ENCODE peak calls at places on chromosomes 4 and X, in five cellular contexts. G is mucosa of descending colon, D is NB4, J is dorsolateral prefrontal cortex, E is WTC11. N is an unnamed sample.

GRCh38 chrX:65706041-65706828 is 38.8 kb downstream of the MSN start:
- DNase-seq in G (no peak), D (peak), E (no peak), J (no peak), N (no peak)

GRCh38 chr4:82865592-82865991 is 25.4 kb downstream of the SEC31A start:
- DNase-seq in G (no peak), D (peak), E (no peak), J (no peak), N (no peak)

GRCh38 chrX:19579485-19579884 is 64.2 kb upstream of the MAP3K15 start:
- DNase-seq in E (no peak), D (no peak), J (no peak), G (no peak), N (no peak)

GRCh38 chr4:127634181-127634580 is 1.4 kb downstream of the INTU start:
- DNase-seq in D (no peak), J (no peak), E (no peak), G (no peak), N (no peak)

GRCh38 chr4:94455081-94455480 is 3.3 kb downstream of the PDLIM5 start:
- DNase-seq in G (peak), E (no peak), D (no peak), J (no peak), N (no peak)

GRCh38 chr4:98260047-98260578 is 1.1 kb upstream of the RAP1GDS1 start:
- DNase-seq in D (no peak), J (peak), G (peak), E (peak), N (peak)

GRCh38 chr4:183517781-183518180 is 12.9 kb downstream of the ING2 start:
- DNase-seq in E (no peak), D (no peak), G (no peak), J (no peak), N (no peak)

GRCh38 chr4:14269824-14270223 is 642.3 kb upstream of the BOD1L1 start:
- DNase-seq in D (peak), E (no peak), G (no peak), J (no peak), N (no peak)

GRCh38 chr4:163048447-163048846 is 118.2 kb downstream of the NAF1 start:
- DNase-seq in J (no peak), D (peak), G (no peak), E (peak), N (peak)

GRCh38 chrX:2629316-2630168 is 61.6 kb upstream of the CD99 start:
- DNase-seq in G (no peak), E (no peak), J (no peak), D (no peak), N (no peak)

GRCh38 chrX:12949927-12950656 is 24.8 kb upstream of the TMSB4X start:
- DNase-seq in G (peak), J (peak), D (peak), E (no peak), N (no peak)

GRCh38 chrX:17377795-17378194 is 2.8 kb downstream of the NHS start:
- DNase-seq in D (no peak), E (no peak), G (no peak), J (no peak), N (no peak)

GRCh38 chr4:181688886-181689285 is 554.3 kb upstream of the TENM3 start:
- DNase-seq in E (no peak), D (no peak), J (no peak), G (no peak), N (no peak)

GRCh38 chr4:100306018-100306417 is 115.8 kb upstream of the DDIT4L start:
- DNase-seq in J (no peak), G (no peak), D (no peak), E (no peak), N (no peak)

GRCh38 chr4:10139518-10139917 is 22.9 kb upstream of the WDR1 start:
- DNase-seq in E (no peak), D (no peak), J (no peak), G (no peak), N (no peak)

GRCh38 chr4:24470681-24471622 is 113.4 kb downstream of the DHX15 start:
- DNase-seq in E (peak), J (peak), G (peak), D (peak), N (peak)

GRCh38 chrX:41718481-41719245 is 5.3 kb upstream of the GPR82 start:
- DNase-seq in D (no peak), E (peak), J (no peak), G (no peak), N (no peak)

GRCh38 chrX:94288325-94288724 is 614.3 kb downstream of the FAM133A start:
- DNase-seq in D (no peak), G (no peak), J (no peak), E (no peak), N (no peak)

GRCh38 chr4:127540497-127541026 is 92.2 kb upstream of the INTU start:
- DNase-seq in J (no peak), D (no peak), E (no peak), G (no peak), N (no peak)

GRCh38 chrX:149120459-149120858 is 384.6 kb downstream of the IDS start:
- DNase-seq in J (no peak), G (no peak), E (no peak), D (peak), N (no peak)

GRCh38 chrX:34467437-34467836 is 189.6 kb downstream of the TMEM47 start:
- DNase-seq in E (no peak), J (no peak), D (peak), G (no peak), N (no peak)

GRCh38 chrX:136227948-136228584 is 23.1 kb downstream of the MAP7D3 start:
- DNase-seq in E (no peak), J (no peak), D (no peak), G (no peak), N (no peak)

GRCh38 chrX:5876984-5877655 is 351.5 kb downstream of the NLGN4X start:
- DNase-seq in E (peak), G (no peak), D (peak), J (no peak), N (peak)

GRCh38 chrX:136028383-136028984 is 43.2 kb downstream of the SLC9A6 start:
- DNase-seq in E (no peak), D (peak), J (no peak), G (no peak), N (no peak)

GRCh38 chrX:16671005-16671404 is 21.0 kb downstream of the S100G start:
- DNase-seq in J (peak), E (no peak), G (no peak), D (peak), N (no peak)

GRCh38 chr4:128846063-128846462 is 36.6 kb downstream of the JADE1 start:
- DNase-seq in J (no peak), E (no peak), G (no peak), D (no peak), N (no peak)

GRCh38 chr4:97589481-97590196 is 553.6 kb downstream of the STPG2 start:
- DNase-seq in D (no peak), G (no peak), E (no peak), J (no peak), N (no peak)

GRCh38 chrX:1601768-1602085 is 10.3 kb downstream of the AKAP17A start:
- DNase-seq in D (no peak), E (no peak), J (no peak), G (no peak), N (no peak)

GRCh38 chrX:80578518-80579105 is 158.4 kb downstream of the TENT5D start:
- DNase-seq in D (peak), E (no peak), G (no peak), J (no peak), N (no peak)

GRCh38 chr4:24510091-24510490 is 74.3 kb downstream of the DHX15 start:
- DNase-seq in E (no peak), D (no peak), J (no peak), G (no peak), N (no peak)

GRCh38 chr4:16505726-16506125 is 279.5 kb upstream of the TAPT1 start:
- DNase-seq in J (no peak), G (no peak), E (peak), D (peak), N (peak)

GRCh38 chr4:110449947-110450346 is 26.0 kb upstream of the ENPEP start:
- DNase-seq in E (no peak), D (no peak), J (no peak), G (peak), N (no peak)

GRCh38 chrX:133534172-133534571 is 118.9 kb upstream of the GPC4 start:
- DNase-seq in E (no peak), J (no peak), G (no peak), D (no peak), N (no peak)

GRCh38 chr4:82718067-82718935 is 80.3 kb downstream of the SCD5 start:
- DNase-seq in E (no peak), D (no peak), J (no peak), G (no peak), N (no peak)

GRCh38 chr4:2875556-2875955 is 31.9 kb downstream of the ADD1 start:
- DNase-seq in J (no peak), G (no peak), E (no peak), D (peak), N (no peak)

GRCh38 chr4:106898621-106899230 is 137.4 kb downstream of the DKK2 start:
- DNase-seq in D (peak), J (no peak), G (no peak), E (peak), N (peak)

DNA sequence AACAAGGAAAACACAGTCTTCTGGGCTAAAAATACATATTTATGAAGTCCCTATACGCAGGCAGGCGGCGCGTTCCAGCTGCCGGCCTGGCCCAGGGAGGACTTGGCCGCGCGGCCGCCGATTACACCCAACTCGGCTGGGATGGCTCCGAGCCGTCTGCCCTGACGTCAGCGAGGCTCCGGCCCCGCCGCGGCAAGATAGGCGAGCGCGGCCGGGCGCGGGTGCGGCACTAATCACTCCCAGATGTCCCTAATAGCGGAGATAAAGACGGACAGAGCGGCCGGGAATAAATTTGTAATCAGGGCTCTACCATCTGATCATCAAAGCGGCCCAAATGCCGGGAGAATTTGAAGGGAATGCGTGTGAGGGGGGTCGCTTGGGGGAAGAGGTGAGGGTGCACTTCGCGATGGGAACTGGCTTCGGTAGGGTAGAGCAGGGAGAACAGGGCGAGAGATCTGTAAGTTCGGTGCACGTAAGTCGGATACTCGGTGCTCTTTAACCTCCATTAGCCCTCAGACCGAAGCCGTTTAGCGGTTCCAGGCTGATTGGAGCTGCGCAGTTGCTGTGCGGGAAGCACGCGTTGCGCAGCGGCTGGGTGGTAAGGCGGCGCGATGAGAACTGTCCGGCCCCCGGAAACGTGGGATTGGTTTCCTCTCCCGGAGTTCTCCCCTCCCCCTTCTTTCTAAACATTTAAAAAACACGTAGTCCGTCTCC is 7.7 kb downstream of the HAND2 start:
- DNase-seq in E (peak), D (peak), G (peak), J (no peak), N (peak)
- TF ChIP-seq CTCF in E (no peak), D (no peak), G (no peak), J (no peak), N (no peak)

GRCh38 chrX:115018040-115018647 is 728 bp upstream of the IL13RA2 start:
- DNase-seq in J (no peak), D (peak), G (no peak), E (peak), N (no peak)
- TF ChIP-seq CTCF in J (peak), D (no peak), G (no peak), E (peak), N (peak)

GRCh38 chr4:143025111-143025704 is 159.5 kb upstream of the USP38 start:
- DNase-seq in J (no peak), E (peak), D (peak), G (no peak), N (no peak)
- TF ChIP-seq CTCF in J (peak), E (no peak), D (peak), G (no peak), N (no peak)

GRCh38 chrX:119537487-119537886 is 27.7 kb downstream of the STEEP1 start:
- DNase-seq in E (no peak), J (no peak), D (no peak), G (no peak), N (no peak)

GRCh38 chrX:119541188-119541587 is 24.0 kb downstream of the STEEP1 start:
- DNase-seq in G (no peak), J (no peak), E (no peak), D (no peak), N (no peak)

DNA sequence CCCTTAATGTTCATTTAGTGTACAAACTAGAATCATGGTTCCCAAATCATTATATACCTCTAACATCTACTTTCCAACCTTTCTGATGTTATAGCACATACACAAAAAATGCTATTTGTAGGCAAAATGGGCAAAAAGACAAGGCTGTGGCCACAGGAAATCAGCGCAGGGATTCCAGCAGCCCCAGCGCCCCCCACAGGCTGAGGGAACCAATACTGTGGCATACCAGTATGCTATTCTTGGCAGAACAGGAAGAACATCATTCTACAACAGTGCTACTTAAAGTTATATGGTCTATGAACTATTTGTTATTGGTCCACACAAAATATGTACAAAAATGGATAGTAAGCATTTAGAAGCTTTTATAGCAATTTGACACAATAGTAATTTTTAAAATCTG is 25.3 kb downstream of the STEEP1 start:
- DNase-seq in E (peak), G (no peak), D (no peak), J (no peak), N (peak)
- TF ChIP-seq CTCF in E (no peak), G (no peak), D (peak), J (no peak), N (no peak)

GRCh38 chr4:74796631-74797030 is 2.3 kb upstream of the BTC start:
- DNase-seq in E (no peak), D (no peak), J (no peak), G (no peak), N (no peak)

GRCh38 chr4:74789518-74789917 is 4.8 kb downstream of the BTC start:
- DNase-seq in D (no peak), E (no peak), G (no peak), J (no peak), N (no peak)

GRCh38 chr4:74790652-74791051 is 3.7 kb downstream of the BTC start:
- DNase-seq in E (no peak), J (no peak), D (no peak), G (no peak), N (no peak)

GRCh38 chr4:74794341-74794801 is at the start of gene BTC:
- DNase-seq in G (peak), D (no peak), E (peak), J (peak), N (peak)

GRCh38 chr4:74793757-74794340 is 474 bp downstream of the BTC start:
- DNase-seq in D (no peak), E (peak), G (peak), J (peak), N (peak)
- TF ChIP-seq CTCF in D (no peak), E (no peak), G (peak), J (no peak), N (no peak)

GRCh38 chr4:161252520-161253141 is 911.2 kb downstream of the FSTL5 start:
- DNase-seq in G (no peak), E (no peak), D (peak), J (no peak), N (no peak)

GRCh38 chr4:161256172-161256571 is 907.6 kb downstream of the FSTL5 start:
- DNase-seq in G (no peak), E (peak), D (no peak), J (no peak), N (no peak)

GRCh38 chr4:161249779-161250440 is 913.9 kb downstream of the FSTL5 start:
- DNase-seq in D (no peak), J (no peak), G (no peak), E (no peak), N (no peak)

GRCh38 chr4:161256716-161257115 is 907.1 kb downstream of the FSTL5 start:
- DNase-seq in D (peak), E (no peak), G (no peak), J (no peak), N (no peak)

DNA sequence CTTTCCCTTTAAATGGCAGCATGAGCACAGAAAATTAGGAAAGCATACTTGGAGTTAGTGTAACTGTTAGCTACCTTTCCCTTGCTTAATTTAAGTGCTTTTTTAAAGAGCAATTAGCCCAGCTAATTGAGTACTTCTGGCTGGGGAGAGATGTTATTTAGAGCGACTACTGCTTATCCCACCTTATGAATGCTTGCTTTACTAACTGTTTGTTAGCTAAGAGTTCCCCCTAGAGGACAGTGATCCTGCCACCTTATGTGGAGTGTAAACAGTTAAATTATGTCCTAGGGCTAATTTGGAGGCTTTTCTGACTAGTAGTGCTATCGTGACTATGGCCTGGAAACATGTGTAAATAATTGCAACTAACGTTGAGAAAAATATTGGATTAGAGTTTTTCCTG is 909.4 kb downstream of the FSTL5 start:
- DNase-seq in G (no peak), E (no peak), D (peak), J (no peak), N (no peak)
- TF ChIP-seq CTCF in G (no peak), E (no peak), D (no peak), J (no peak), N (no peak)

DNA sequence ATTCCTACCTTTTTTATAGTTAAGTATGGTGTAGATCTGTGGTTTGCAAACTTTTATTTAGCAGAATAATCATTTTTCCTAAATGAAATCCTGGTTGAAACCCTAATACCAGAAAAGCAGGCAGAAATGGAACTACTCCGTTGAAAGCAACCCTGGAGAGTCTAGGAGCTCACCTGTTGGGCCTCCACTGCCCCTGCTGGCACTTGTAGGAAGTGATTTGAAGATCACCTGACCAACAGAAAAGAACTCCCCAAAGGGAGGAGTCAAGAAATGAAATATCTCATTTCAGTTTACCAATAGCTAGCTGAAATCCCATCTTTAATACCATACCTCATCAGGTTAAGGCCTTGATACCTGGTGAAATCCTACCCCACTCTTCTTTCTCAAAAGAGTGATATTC is 277.1 kb downstream of the KLHL13 start:
- DNase-seq in E (no peak), G (no peak), J (no peak), D (no peak), N (no peak)
- TF ChIP-seq CTCF in E (no peak), G (no peak), J (no peak), D (no peak), N (peak)

DNA sequence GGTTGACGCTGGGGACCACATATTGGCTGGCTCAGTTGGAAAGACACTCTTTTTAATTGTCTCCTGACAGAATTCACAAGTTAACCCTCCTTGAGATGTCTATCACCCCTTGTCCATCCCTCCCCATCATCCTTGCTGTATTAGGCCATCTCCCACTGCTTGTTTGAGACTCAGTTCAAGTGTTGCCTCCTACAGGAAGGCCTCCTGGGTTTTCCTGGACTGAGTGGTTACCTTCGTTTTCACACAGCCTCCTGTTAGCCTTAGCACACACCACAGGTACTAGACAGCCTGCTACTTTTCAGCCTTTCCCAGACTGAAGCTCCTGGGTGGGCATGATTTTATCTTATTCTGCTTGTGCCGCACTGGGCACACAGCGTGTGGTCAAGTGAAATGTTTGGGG is 145.3 kb upstream of the STX18 start:
- DNase-seq in E (no peak), D (no peak), J (no peak), G (no peak), N (no peak)
- TF ChIP-seq CTCF in E (no peak), D (no peak), J (no peak), G (no peak), N (no peak)

DNA sequence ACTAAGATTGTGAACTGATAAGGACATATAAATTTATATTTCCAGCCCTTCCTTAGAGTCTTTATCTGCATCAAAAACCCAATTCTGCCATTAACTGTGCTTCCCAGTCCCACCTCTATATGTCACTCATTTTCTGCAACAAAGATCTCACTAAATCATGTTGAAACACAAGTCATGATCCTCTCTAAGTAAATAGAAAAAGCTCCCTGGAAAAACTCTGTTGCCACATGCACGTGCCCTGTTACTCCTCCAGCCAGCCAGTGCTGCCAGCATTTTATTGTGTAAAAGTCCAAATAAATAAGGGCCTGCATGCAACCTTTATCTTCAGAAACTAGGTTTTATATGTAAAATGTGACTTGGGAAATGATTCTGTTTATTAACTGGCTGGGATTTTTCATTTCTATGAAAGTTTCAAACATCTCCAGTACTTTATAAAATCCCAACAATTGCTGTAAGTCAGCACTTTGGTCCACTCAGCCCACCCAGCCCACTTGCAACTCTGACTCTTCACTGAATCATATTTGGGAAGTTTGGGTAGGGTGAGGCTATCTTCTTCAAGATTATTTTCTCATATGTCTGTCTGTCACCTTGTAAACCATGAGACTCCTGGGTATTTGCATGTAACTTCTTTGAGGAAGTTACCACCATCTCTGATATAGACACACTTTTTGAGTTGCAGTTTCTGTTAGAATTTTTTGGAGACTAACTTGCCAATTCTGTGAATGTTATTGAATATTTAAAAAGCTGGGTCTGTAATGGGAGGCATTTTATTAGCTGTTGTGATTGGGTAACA is 40.0 kb upstream of the SMARCA5 start:
- DNase-seq in D (no peak), J (no peak), E (no peak), G (no peak), N (no peak)
- TF ChIP-seq CTCF in D (no peak), J (no peak), E (no peak), G (no peak), N (no peak)

N was measured in glutamatergic neuron.